ENCODE peak calls at places on chromosomes 13 and 19, in six cellular contexts. X is H9, L is fibroblast of lung, T is mesendoderm, Z is neural progenitor cell, I is thoracic aorta. E is an unnamed sample. For H3K4me1, the result is how much of the 10 kb centered on the place peaks cover.

GRCh38 chr19:46040952-46041500 is at the start of gene IGFL4:
- DNase-seq in X (no peak), L (peak), T (no peak), Z (no peak), I (no peak), E (no peak)

GRCh38 chr13:46595136-46595917 is 42.4 kb downstream of the LRCH1 start:
- DNase-seq in X (no peak), L (no peak), T (no peak), Z (no peak), I (no peak), E (no peak)

GRCh38 chr19:12838182-12838890 is at the start of gene MAST1:
- DNase-seq in X (peak), L (no peak), T (peak), Z (peak), I (no peak), E (peak)

GRCh38 chr13:76307157-76307556 is 579.0 kb downstream of the KCTD12 start:
- DNase-seq in X (no peak), L (peak), T (peak), Z (peak), I (no peak), E (no peak)

GRCh38 chr19:40266111-40266510 is 19.0 kb downstream of the AKT2 start:
- DNase-seq in X (no peak), L (no peak), T (no peak), Z (no peak), I (no peak), E (no peak)

GRCh38 chr13:100954430-100955361 is 280.1 kb upstream of the TMTC4 start:
- DNase-seq in X (no peak), L (no peak), T (no peak), Z (no peak), I (no peak), E (no peak)

GRCh38 chr13:50127017-50127725 is 111.9 kb downstream of the KCNRG start:
- DNase-seq in X (peak), L (peak), T (peak), Z (peak), I (no peak), E (peak)

GRCh38 chr19:46408611-46409039 is 4.7 kb downstream of the CCDC8 start:
- DNase-seq in X (no peak), L (peak), T (peak), Z (peak), I (peak), E (no peak)

GRCh38 chr13:105316731-105317130 is 1218.7 kb downstream of the EFNB2 start:
- DNase-seq in X (no peak), L (no peak), T (peak), Z (no peak), I (no peak), E (no peak)

GRCh38 chr13:109336730-109337129 is 449.7 kb downstream of the IRS2 start:
- DNase-seq in X (no peak), L (peak), T (peak), Z (no peak), I (no peak), E (no peak)

GRCh38 chr13:23993439-23993980 is 96.2 kb upstream of the C1QTNF9B start:
- DNase-seq in X (no peak), L (no peak), T (no peak), Z (no peak), I (no peak), E (no peak)

GRCh38 chr19:860481-861098 is 1.1 kb downstream of the CFD start:
- DNase-seq in X (no peak), L (peak), T (peak), Z (peak), I (no peak), E (peak)

GRCh38 chr19:54667217-54667616 is 4.4 kb downstream of the LILRB4 start:
- DNase-seq in X (no peak), L (no peak), T (no peak), Z (no peak), I (no peak), E (no peak)

GRCh38 chr19:36101550-36102327 is 9.2 kb upstream of the OVOL3 start:
- DNase-seq in X (no peak), L (no peak), T (no peak), Z (no peak), I (no peak), E (no peak)

GRCh38 chr13:106533940-106534843 is 1.3 kb downstream of the EFNB2 start:
- DNase-seq in X (no peak), L (peak), T (peak), Z (peak), I (no peak), E (no peak)

GRCh38 chr19:56114711-56115110 is 6.4 kb downstream of the ZNF787 start:
- DNase-seq in X (no peak), L (no peak), T (no peak), Z (no peak), I (no peak), E (no peak)

GRCh38 chr19:39332293-39332692 is 3.5 kb downstream of the GMFG start:
- DNase-seq in X (no peak), L (no peak), T (no peak), Z (no peak), I (no peak), E (no peak)

DNA sequence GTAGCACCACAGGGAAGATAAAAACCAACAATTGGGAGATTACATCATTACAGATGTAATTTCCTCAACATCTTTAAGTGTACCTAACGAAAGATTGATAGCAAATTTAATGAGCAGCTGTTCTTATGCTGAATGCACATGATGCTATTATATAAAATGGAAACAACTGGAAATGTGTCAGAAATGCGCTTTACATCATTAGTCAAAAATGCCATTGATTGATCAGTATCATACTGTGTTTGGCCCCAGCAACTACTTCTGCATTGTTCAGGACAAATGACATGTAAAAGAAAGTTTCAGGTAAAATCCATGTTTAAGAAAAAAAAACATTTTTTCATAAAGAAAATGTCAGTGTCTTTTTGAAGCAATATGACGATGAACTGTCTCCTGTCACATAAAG is 625.5 kb upstream of the MIR17HG start:
- DNase-seq in X (no peak), L (no peak), T (no peak), Z (no peak), I (no peak), E (no peak)
- H3K4me1 ChIP-seq in X (under half), L (under half), T (under half), Z (under half), I (under half), E (under half)

GRCh38 chr19:3115916-3116602 is 19.8 kb upstream of the GNA15 start:
- DNase-seq in X (peak), L (no peak), T (peak), Z (no peak), I (no peak), E (no peak)
- H3K27ac ChIP-seq in X (no peak), L (no peak), T (no peak), Z (no peak), I (no peak), E (no peak)

DNA sequence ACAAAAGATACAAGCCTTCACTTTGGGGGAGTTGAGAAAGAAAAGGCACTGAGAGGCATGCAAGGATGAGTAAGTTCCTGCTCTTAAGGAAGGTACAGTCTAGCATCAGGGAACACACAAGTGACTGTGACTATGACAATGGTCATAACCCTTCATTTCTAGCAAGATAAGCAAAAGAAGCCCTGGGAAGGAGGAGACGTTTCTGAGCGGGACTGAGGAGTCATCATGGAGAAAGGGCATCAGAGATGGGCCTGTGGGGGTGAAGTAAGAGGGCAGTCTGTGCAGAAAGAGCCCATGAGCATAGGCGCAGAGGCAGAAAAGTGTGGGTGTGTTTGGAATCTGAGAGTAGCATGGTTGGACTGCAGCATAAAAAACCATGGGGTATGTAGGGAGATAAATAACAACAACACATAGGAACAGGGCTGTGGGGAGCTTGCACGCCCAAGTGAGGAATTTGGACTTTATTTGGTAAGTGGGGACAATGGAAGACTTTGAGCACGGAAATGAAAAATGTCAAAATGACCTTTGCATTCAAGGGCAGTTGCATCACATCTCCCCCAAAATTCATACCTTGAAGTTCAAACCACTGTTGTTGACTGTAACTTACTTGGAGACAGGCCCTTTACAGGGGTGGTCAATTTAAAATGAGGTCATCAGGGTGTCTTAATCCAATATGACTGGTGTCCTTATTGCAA is 86.7 kb downstream of the MBNL2 start:
- DNase-seq in X (no peak), L (no peak), T (no peak), Z (no peak), I (no peak), E (no peak)
- H3K4me1 ChIP-seq in X (under half), L (under half), T (under half), Z (under half), I (under half), E (under half)

DNA sequence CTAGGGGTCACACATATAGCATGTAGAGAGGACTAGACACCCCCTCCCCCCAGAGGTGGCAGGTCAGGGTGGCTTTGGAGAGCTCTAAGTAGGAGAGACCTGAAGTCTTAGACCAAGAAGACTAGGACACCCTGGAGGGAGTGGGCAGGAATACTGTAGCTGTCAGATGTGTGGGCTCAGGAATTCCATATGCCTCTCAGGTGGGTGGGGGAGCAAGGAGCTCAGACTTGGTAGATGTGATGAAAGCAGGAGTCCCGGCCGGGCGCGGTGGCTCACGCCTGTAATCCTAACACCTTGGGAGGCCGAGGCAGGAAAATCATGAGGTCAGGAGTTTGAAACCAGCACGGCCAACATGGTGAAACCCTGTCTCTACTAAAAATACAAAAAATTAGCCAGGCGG is 1.6 kb downstream of the CRB3 start:
- DNase-seq in X (no peak), L (no peak), T (no peak), Z (no peak), I (no peak), E (no peak)
- H3K27ac ChIP-seq in X (no peak), L (no peak), T (no peak), Z (no peak), I (no peak), E (no peak)

DNA sequence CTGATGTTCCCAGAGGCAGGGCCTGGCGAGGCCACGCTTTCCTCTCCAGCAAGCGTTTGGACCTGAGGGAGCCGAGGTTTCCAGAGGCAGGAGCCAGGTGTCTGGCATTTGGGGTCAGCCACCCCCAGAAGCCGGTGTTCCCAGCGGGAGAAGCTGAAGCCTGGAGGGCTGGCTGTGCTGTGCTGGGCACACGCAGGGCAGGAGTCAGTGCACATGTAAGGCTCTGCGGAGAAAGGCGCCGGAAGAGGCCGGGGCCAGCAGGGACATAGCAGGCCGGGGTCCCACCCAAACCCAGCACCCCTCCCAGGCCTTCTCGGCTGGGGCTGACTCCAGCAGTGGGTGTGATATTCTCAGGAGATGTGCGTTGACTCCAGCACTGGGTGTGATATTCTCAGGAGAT is 31.6 kb downstream of the MCF2L start:
- DNase-seq in X (no peak), L (no peak), T (no peak), Z (no peak), I (no peak), E (no peak)
- H3K4me1 ChIP-seq in X (under half), L (under half), T (under half), Z (under half), I (under half), E (under half)

DNA sequence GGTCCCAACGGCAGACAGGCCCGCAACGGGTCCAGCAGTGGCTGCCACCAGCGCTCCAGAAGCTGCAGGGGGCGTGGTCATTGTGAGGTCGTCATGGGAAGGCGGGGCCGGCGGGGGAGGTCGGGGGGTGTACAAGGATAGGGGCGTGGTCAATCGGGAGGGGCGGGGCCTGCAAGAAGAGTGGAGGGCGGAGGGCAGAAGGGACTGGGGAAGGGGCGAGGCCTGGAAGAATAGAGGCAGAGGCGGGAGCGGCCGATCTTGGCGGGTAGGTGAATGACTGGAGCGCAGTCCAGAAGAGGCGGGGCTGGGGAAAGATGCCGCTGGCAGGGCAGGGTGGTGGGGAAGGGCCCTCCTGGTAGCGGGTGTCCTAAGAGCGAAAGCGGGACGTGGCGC is 4.3 kb downstream of the FUZ start:
- DNase-seq in X (peak), L (peak), T (peak), Z (peak), I (peak), E (peak)
- H3K27ac ChIP-seq in X (no peak), L (peak), T (no peak), Z (no peak), I (peak), E (peak)

GRCh38 chr13:94327318-94327717 is 152.2 kb downstream of the DCT start:
- DNase-seq in X (no peak), L (no peak), T (peak), Z (no peak), I (no peak), E (no peak)
- H3K4me1 ChIP-seq in X (under half), L (under half), T (under half), Z (under half), I (under half), E (half or more)

GRCh38 chr13:78660130-78660857 is 1.3 kb upstream of the OBI1 start:
- DNase-seq in X (peak), L (peak), T (peak), Z (no peak), I (no peak), E (no peak)
- H3K27ac ChIP-seq in X (no peak), L (no peak), T (no peak), Z (no peak), I (no peak), E (no peak)

GRCh38 chr19:2057484-2058469 is 6.7 kb upstream of the MKNK2 start:
- DNase-seq in X (no peak), L (no peak), T (no peak), Z (no peak), I (no peak), E (no peak)
- H3K4me1 ChIP-seq in X (under half), L (under half), T (under half), Z (under half), I (under half), E (half or more)

GRCh38 chr19:7006305-7006704 is 14.9 kb downstream of the MBD3L2B start:
- DNase-seq in X (no peak), L (no peak), T (no peak), Z (no peak), I (no peak), E (no peak)
- H3K27ac ChIP-seq in X (no peak), L (no peak), T (no peak), Z (no peak), I (no peak), E (no peak)